ENCODE peak calls at places on chromosome 2, in five cellular contexts. H is DMS 273 treated with DMSO at 0.1 percent for 48 hours; B is GM13977; O is activated T-helper 1 cell treated with anti-CD3 and anti-CD28 coated beads, Interleukin-12 subunit alpha, Interleukin-12 subunit beta, Interleukin-2, Interleukin-4 antibody, amounts not matched to agents 30 ng/mL and 10 ng/mL and 1 ng/mL, durations not matched to agents 14 hours and 24 hours and 36 hours; K is iris pigment epithelial cell. Q is an unnamed sample.

GRCh38 chr2:196480653-196481322 is 158.7 kb upstream of the CCDC150 start:
- DNase-seq in B (no peak), K (peak; percentile 31), H (peak; percentile 96), O (no peak), Q (no peak)

GRCh38 chr2:127170021-127170420 is 50.1 kb downstream of the CYP27C1 start:
- DNase-seq in B (no peak), K (no peak), H (no peak), O (no peak), Q (no peak)

GRCh38 chr2:120224735-120225548 is 1.7 kb upstream of the TMEM185B start:
- DNase-seq in B (no peak), H (no peak), K (no peak), O (no peak), Q (no peak)

GRCh38 chr2:129936334-129936934 is 43.0 kb upstream of the RAB6C start:
- DNase-seq in H (peak; percentile 2), K (no peak), B (peak; percentile 62), O (peak; percentile 50), Q (no peak)

GRCh38 chr2:18913512-18913911 is 324.1 kb upstream of the NT5C1B start:
- DNase-seq in O (no peak), H (no peak), B (no peak), K (no peak), Q (no peak)

GRCh38 chr2:12456293-12457151 is 260.2 kb upstream of the TRIB2 start:
- DNase-seq in B (peak; percentile 68), H (no peak), O (peak; percentile 40), K (peak; percentile 100), Q (peak; percentile 68)

GRCh38 chr2:3264010-3264744 is 113.4 kb downstream of the EIPR1 start:
- DNase-seq in O (no peak), H (no peak), B (no peak), K (no peak), Q (no peak)

GRCh38 chr2:26670171-26670570 is 22.4 kb upstream of the KCNK3 start:
- DNase-seq in B (no peak), O (no peak), H (no peak), K (peak; percentile 42), Q (no peak)

GRCh38 chr2:128622371-128622770 is 303.7 kb upstream of the HS6ST1 start:
- DNase-seq in O (no peak), B (no peak), H (no peak), K (no peak), Q (no peak)

GRCh38 chr2:45888167-45888566 is 236.7 kb downstream of the PRKCE start:
- DNase-seq in K (peak; percentile 48), H (no peak), O (no peak), B (no peak), Q (no peak)

GRCh38 chr2:54455584-54456525 is at the start of gene SPTBN1:
- DNase-seq in B (peak; percentile 81), H (peak; percentile 58), K (peak; percentile 94), O (no peak), Q (no peak)

GRCh38 chr2:205357732-205358131 is 324.6 kb upstream of the NRP2 start:
- DNase-seq in H (no peak), B (no peak), K (no peak), O (no peak), Q (no peak)

GRCh38 chr2:74146929-74147728 is 583 bp downstream of the BOLA3 start:
- DNase-seq in O (peak; percentile 20), H (no peak), K (peak; percentile 56), B (peak; percentile 49), Q (no peak)